ENCODE peak calls at places on chromosomes 6 and 20, in seven cellular contexts. B is activated CD8-positive, alpha-beta memory T cell treated with anti-CD3 and anti-CD28 coated beads for 24 hours; X is colonic mucosa; I is HuH-7; Y is mucosa of descending colon; W is stimulated activated naive CD8-positive, alpha-beta T cell treated with anti-CD3 and anti-CD28 coated beads, Interleukin-15, Interleukin-2, amounts not matched to agents 100 U/mL and 50 U/mL, for 24 hours; Q is dorsolateral prefrontal cortex. Z is an unnamed sample.

GRCh38 chr6:169452869-169453186 is 199.2 kb upstream of the THBS2 start:
- DNase-seq in B (no peak), X (no peak), I (no peak), Y (no peak), W (no peak), Q (no peak), Z (no peak)

GRCh38 chr20:25076731-25077609 is 5.0 kb downstream of the VSX1 start:
- DNase-seq in B (peak), X (no peak), I (peak), Y (no peak), W (no peak), Q (no peak), Z (no peak)

GRCh38 chr6:38974389-38975133 is 74.0 kb upstream of the GLP1R start:
- DNase-seq in B (no peak), X (no peak), I (peak), Y (no peak), W (no peak), Q (no peak), Z (no peak)

GRCh38 chr6:76831299-76831698 is 632.0 kb downstream of the HTR1B start:
- DNase-seq in B (no peak), X (no peak), I (no peak), Y (no peak), W (no peak), Q (no peak), Z (no peak)

GRCh38 chr6:102736941-102737368 is 1343.4 kb downstream of the GRIK2 start:
- DNase-seq in B (no peak), X (no peak), I (no peak), Y (no peak), W (no peak), Q (no peak), Z (no peak)

GRCh38 chr6:104771258-104771832 is 88.4 kb downstream of the HACE1 start:
- DNase-seq in B (no peak), X (no peak), I (peak), Y (no peak), W (no peak), Q (no peak), Z (no peak)

GRCh38 chr6:79277109-79277508 is 42.6 kb upstream of the HMGN3 start:
- DNase-seq in B (no peak), X (no peak), I (no peak), Y (no peak), W (no peak), Q (no peak), Z (no peak)

GRCh38 chr6:121932071-121933009 is 467.1 kb upstream of the HSF2 start:
- DNase-seq in B (no peak), X (no peak), I (no peak), Y (no peak), W (no peak), Q (no peak), Z (no peak)

GRCh38 chr6:121944361-121944760 is 455.1 kb upstream of the HSF2 start:
- DNase-seq in B (no peak), X (no peak), I (no peak), Y (no peak), W (no peak), Q (no peak), Z (no peak)

GRCh38 chr20:37354210-37355195 is 8.6 kb downstream of the SRC start:
- DNase-seq in B (no peak), X (peak), I (no peak), Y (no peak), W (no peak), Q (no peak), Z (peak)

GRCh38 chr6:153167026-153167891 is 36.2 kb upstream of the RGS17 start:
- DNase-seq in B (no peak), X (no peak), I (no peak), Y (no peak), W (no peak), Q (no peak), Z (no peak)